ENCODE peak calls at places on chromosomes 4 and X, in four cellular contexts. One of them, this sample, is unnamed.

GRCh38 chr4:3013839-3014350 is 50.5 kb downstream of the GRK4 start:
- DNase-seq in effector memory CD4-positive, alpha-beta T cell: no peak
- DNase-seq in neural progenitor cell: no peak
- DNase-seq in left lung: no peak
- DNase-seq in this sample: peak

GRCh38 chr4:17013382-17014006 is 115.0 kb upstream of the LDB2 start:
- DNase-seq in effector memory CD4-positive, alpha-beta T cell: no peak
- DNase-seq in neural progenitor cell: no peak
- DNase-seq in left lung: no peak
- DNase-seq in this sample: no peak

GRCh38 chr4:1008840-1009646 is 2.4 kb upstream of the FGFRL1 start:
- DNase-seq in effector memory CD4-positive, alpha-beta T cell: no peak
- DNase-seq in neural progenitor cell: no peak
- DNase-seq in left lung: no peak
- DNase-seq in this sample: no peak

GRCh38 chr4:29046716-29047115 is 1673.5 kb upstream of the PCDH7 start:
- DNase-seq in effector memory CD4-positive, alpha-beta T cell: no peak
- DNase-seq in neural progenitor cell: no peak
- DNase-seq in left lung: no peak
- DNase-seq in this sample: no peak

GRCh38 chr4:156475322-156475721 is 496.3 kb downstream of the PDGFC start:
- DNase-seq in effector memory CD4-positive, alpha-beta T cell: no peak
- DNase-seq in neural progenitor cell: peak
- DNase-seq in left lung: no peak
- DNase-seq in this sample: no peak

GRCh38 chr4:139977838-139978604 is 176.0 kb downstream of the MAML3 start:
- DNase-seq in effector memory CD4-positive, alpha-beta T cell: no peak
- DNase-seq in neural progenitor cell: no peak
- DNase-seq in left lung: no peak
- DNase-seq in this sample: peak

GRCh38 chr4:7867701-7868429 is 71.8 kb downstream of the AFAP1 start:
- DNase-seq in effector memory CD4-positive, alpha-beta T cell: no peak
- DNase-seq in neural progenitor cell: no peak
- DNase-seq in left lung: no peak
- DNase-seq in this sample: no peak

GRCh38 chrX:116317409-116317808 is 119.0 kb upstream of the SLC6A14 start:
- DNase-seq in effector memory CD4-positive, alpha-beta T cell: no peak
- DNase-seq in neural progenitor cell: peak
- DNase-seq in left lung: no peak
- DNase-seq in this sample: no peak

GRCh38 chrX:129744881-129745321 is 6.1 kb downstream of the XPNPEP2 start:
- DNase-seq in effector memory CD4-positive, alpha-beta T cell: no peak
- DNase-seq in neural progenitor cell: no peak
- DNase-seq in left lung: no peak
- DNase-seq in this sample: no peak

GRCh38 chr4:142582340-142582739 is 263.8 kb downstream of the INPP4B start:
- DNase-seq in effector memory CD4-positive, alpha-beta T cell: no peak
- DNase-seq in neural progenitor cell: no peak
- DNase-seq in left lung: no peak
- DNase-seq in this sample: no peak

GRCh38 chr4:29058519-29058918 is 1661.7 kb upstream of the PCDH7 start:
- DNase-seq in effector memory CD4-positive, alpha-beta T cell: no peak
- DNase-seq in neural progenitor cell: no peak
- DNase-seq in left lung: no peak
- DNase-seq in this sample: no peak

GRCh38 chr4:40231464-40231863 is 34.6 kb downstream of the RHOH start:
- DNase-seq in effector memory CD4-positive, alpha-beta T cell: no peak
- DNase-seq in neural progenitor cell: no peak
- DNase-seq in left lung: no peak
- DNase-seq in this sample: no peak

GRCh38 chrX:129945131-129945530 is 37.3 kb upstream of the BCORL1 start:
- DNase-seq in effector memory CD4-positive, alpha-beta T cell: no peak
- DNase-seq in neural progenitor cell: no peak
- DNase-seq in left lung: no peak
- DNase-seq in this sample: no peak

GRCh38 chr4:105633241-105633640 is 75.2 kb downstream of the INTS12 start:
- DNase-seq in effector memory CD4-positive, alpha-beta T cell: no peak
- DNase-seq in neural progenitor cell: no peak
- DNase-seq in left lung: no peak
- DNase-seq in this sample: no peak

GRCh38 chr4:66568431-66568830 is 898.1 kb upstream of the EPHA5 start:
- DNase-seq in effector memory CD4-positive, alpha-beta T cell: no peak
- DNase-seq in neural progenitor cell: no peak
- DNase-seq in left lung: no peak
- DNase-seq in this sample: no peak

GRCh38 chr4:66568001-66568400 is 897.7 kb upstream of the EPHA5 start:
- DNase-seq in effector memory CD4-positive, alpha-beta T cell: no peak
- DNase-seq in neural progenitor cell: no peak
- DNase-seq in left lung: no peak
- DNase-seq in this sample: no peak

GRCh38 chr4:66564901-66565648 is 894.8 kb upstream of the EPHA5 start:
- DNase-seq in effector memory CD4-positive, alpha-beta T cell: no peak
- DNase-seq in neural progenitor cell: no peak
- DNase-seq in left lung: no peak
- DNase-seq in this sample: no peak

GRCh38 chr4:66567551-66567950 is 897.3 kb upstream of the EPHA5 start:
- DNase-seq in effector memory CD4-positive, alpha-beta T cell: no peak
- DNase-seq in neural progenitor cell: no peak
- DNase-seq in left lung: no peak
- DNase-seq in this sample: no peak

GRCh38 chr4:66565796-66566195 is 895.5 kb upstream of the EPHA5 start:
- DNase-seq in effector memory CD4-positive, alpha-beta T cell: no peak
- DNase-seq in neural progenitor cell: no peak
- DNase-seq in left lung: no peak
- DNase-seq in this sample: no peak
- H3K4me3 ChIP-seq in effector memory CD4-positive, alpha-beta T cell: no peak
- H3K4me3 ChIP-seq in neural progenitor cell: no peak
- H3K4me3 ChIP-seq in left lung: no peak
- H3K4me3 ChIP-seq in this sample: no peak

DNA sequence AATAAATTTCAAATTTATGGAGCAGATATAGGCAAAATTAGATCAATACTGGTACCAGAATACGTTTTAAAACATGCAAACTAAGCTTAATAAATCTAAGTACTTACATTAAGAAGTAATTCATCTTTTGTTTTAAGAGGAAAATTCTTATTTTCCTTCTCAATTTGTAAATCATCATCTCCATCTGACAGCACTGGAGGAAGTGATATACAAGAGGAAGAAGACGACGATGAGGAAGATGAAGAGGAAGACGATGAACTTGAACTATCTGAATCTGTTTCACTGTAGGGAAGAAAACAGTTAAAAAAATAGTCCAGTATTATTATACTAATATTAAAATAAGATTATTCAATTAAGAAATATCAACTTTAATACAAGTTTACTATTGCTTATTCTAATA is 2.6 kb downstream of the NAF1 start:
- DNase-seq in effector memory CD4-positive, alpha-beta T cell: no peak
- DNase-seq in neural progenitor cell: no peak
- DNase-seq in left lung: no peak
- DNase-seq in this sample: no peak
- H3K4me3 ChIP-seq in effector memory CD4-positive, alpha-beta T cell: no peak
- H3K4me3 ChIP-seq in neural progenitor cell: no peak
- H3K4me3 ChIP-seq in left lung: peak
- H3K4me3 ChIP-seq in this sample: no peak

GRCh38 chr4:4667643-4668081 is 125.8 kb upstream of the STX18 start:
- DNase-seq in effector memory CD4-positive, alpha-beta T cell: no peak
- DNase-seq in neural progenitor cell: peak
- DNase-seq in left lung: no peak
- DNase-seq in this sample: no peak
- H3K4me3 ChIP-seq in effector memory CD4-positive, alpha-beta T cell: no peak
- H3K4me3 ChIP-seq in neural progenitor cell: peak
- H3K4me3 ChIP-seq in left lung: no peak
- H3K4me3 ChIP-seq in this sample: no peak

DNA sequence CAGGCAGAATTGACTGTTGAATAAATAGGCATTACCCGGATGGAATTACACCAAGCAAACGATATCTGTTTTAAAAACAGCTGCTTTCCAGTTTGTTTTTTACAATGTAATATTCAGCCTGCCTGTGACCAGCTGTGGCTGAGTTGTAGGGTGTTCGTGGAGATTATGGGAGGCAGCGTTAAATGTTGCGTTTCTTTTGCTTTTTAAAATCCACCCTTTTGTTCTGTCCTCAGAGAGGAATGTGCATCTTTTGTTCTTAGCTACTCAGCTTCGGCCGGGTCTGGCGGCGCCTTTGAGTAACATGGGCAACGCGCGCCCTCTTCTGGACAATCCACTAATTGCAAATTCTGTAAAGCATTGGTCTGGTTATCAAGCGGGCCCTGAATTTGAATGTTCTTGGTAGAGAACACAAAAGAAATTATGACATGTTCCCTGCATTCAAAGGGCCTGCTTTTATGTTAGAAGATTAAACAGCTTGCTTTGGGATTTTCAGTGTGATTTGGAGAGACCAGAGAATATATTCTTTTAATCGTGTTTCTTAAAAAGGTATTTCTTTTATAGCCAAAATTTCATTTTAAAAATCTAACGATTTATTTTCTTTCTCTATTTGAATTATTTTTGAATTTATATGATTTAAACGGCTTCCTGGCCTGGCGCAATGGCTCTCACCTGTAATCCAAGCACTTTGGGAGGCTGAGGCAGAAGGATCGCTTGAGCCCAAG is 76.3 kb upstream of the TRIM2 start:
- DNase-seq in effector memory CD4-positive, alpha-beta T cell: peak
- DNase-seq in neural progenitor cell: peak
- DNase-seq in left lung: peak
- DNase-seq in this sample: no peak
- H3K4me3 ChIP-seq in effector memory CD4-positive, alpha-beta T cell: no peak
- H3K4me3 ChIP-seq in neural progenitor cell: peak
- H3K4me3 ChIP-seq in left lung: no peak
- H3K4me3 ChIP-seq in this sample: no peak

GRCh38 chrX:9279271-9279596 is 185.6 kb upstream of the TBL1X start:
- DNase-seq in effector memory CD4-positive, alpha-beta T cell: no peak
- DNase-seq in neural progenitor cell: no peak
- DNase-seq in left lung: no peak
- DNase-seq in this sample: no peak

GRCh38 chrX:9273744-9274143 is 191.1 kb upstream of the TBL1X start:
- DNase-seq in effector memory CD4-positive, alpha-beta T cell: no peak
- DNase-seq in neural progenitor cell: no peak
- DNase-seq in left lung: no peak
- DNase-seq in this sample: no peak

GRCh38 chrX:9282325-9282724 is 182.5 kb upstream of the TBL1X start:
- DNase-seq in effector memory CD4-positive, alpha-beta T cell: no peak
- DNase-seq in neural progenitor cell: no peak
- DNase-seq in left lung: no peak
- DNase-seq in this sample: no peak

GRCh38 chrX:9278475-9279270 is 186.2 kb upstream of the TBL1X start:
- DNase-seq in effector memory CD4-positive, alpha-beta T cell: no peak
- DNase-seq in neural progenitor cell: no peak
- DNase-seq in left lung: no peak
- DNase-seq in this sample: no peak
- H3K4me3 ChIP-seq in effector memory CD4-positive, alpha-beta T cell: no peak
- H3K4me3 ChIP-seq in neural progenitor cell: no peak
- H3K4me3 ChIP-seq in left lung: no peak
- H3K4me3 ChIP-seq in this sample: no peak

GRCh38 chr4:54058171-54058570 is 6.2 kb downstream of the CHIC2 start:
- DNase-seq in effector memory CD4-positive, alpha-beta T cell: no peak
- DNase-seq in neural progenitor cell: no peak
- DNase-seq in left lung: no peak
- DNase-seq in this sample: no peak
- H3K4me3 ChIP-seq in effector memory CD4-positive, alpha-beta T cell: no peak
- H3K4me3 ChIP-seq in neural progenitor cell: no peak
- H3K4me3 ChIP-seq in left lung: no peak
- H3K4me3 ChIP-seq in this sample: no peak

GRCh38 chr4:108607426-108607825 is 12.9 kb upstream of the RPL34 start:
- DNase-seq in effector memory CD4-positive, alpha-beta T cell: no peak
- DNase-seq in neural progenitor cell: no peak
- DNase-seq in left lung: no peak
- DNase-seq in this sample: no peak

GRCh38 chr4:108611360-108611759 is 9.0 kb upstream of the RPL34 start:
- DNase-seq in effector memory CD4-positive, alpha-beta T cell: no peak
- DNase-seq in neural progenitor cell: peak
- DNase-seq in left lung: no peak
- DNase-seq in this sample: no peak
- H3K4me3 ChIP-seq in effector memory CD4-positive, alpha-beta T cell: no peak
- H3K4me3 ChIP-seq in neural progenitor cell: no peak
- H3K4me3 ChIP-seq in left lung: no peak
- H3K4me3 ChIP-seq in this sample: no peak

DNA sequence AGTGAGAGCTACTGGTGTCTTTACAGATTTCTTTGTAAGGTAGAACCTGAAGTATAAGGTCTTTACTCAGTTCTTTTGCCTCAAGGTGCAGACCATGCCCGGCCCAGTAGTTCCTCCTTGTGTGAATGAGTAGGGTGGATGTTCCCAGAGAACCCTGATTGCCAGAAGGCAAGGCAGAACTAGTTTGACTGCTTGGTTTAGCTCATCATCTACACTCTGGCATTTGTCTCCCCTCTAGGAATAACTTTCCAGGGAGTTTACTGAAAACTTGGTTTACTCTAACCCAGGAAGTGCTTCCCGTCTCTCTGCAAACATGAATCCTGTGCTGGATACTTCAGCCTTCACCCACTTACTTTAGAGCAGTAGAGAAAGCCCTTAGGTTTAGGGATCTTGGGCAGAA is 29.1 kb downstream of the MCUB start:
- DNase-seq in effector memory CD4-positive, alpha-beta T cell: no peak
- DNase-seq in neural progenitor cell: no peak
- DNase-seq in left lung: no peak
- DNase-seq in this sample: no peak
- H3K4me3 ChIP-seq in effector memory CD4-positive, alpha-beta T cell: no peak
- H3K4me3 ChIP-seq in neural progenitor cell: no peak
- H3K4me3 ChIP-seq in left lung: no peak
- H3K4me3 ChIP-seq in this sample: no peak

This sample was measured in GM12864.